ENCODE peak calls at places on chromosomes 7 and 10, in nine cellular contexts. One of them, this sample, is unnamed.

GRCh38 chr7:122885583-122886356 is 490 bp downstream of the CADPS2 start:
- DNase-seq in K562: peak
- DNase-seq in body of pancreas: peak
- DNase-seq in cardiac muscle cell: peak
- DNase-seq in GM23338: peak
- DNase-seq in HCT116: no peak
- DNase-seq in CD8-positive, alpha-beta memory T cell: no peak
- DNase-seq in effector memory CD4-positive, alpha-beta T cell: no peak
- DNase-seq in H9: peak
- DNase-seq in this sample: no peak

GRCh38 chr7:128137096-128137655 is 103.9 kb upstream of the LEP start:
- DNase-seq in K562: no peak
- DNase-seq in body of pancreas: no peak
- DNase-seq in cardiac muscle cell: no peak
- DNase-seq in GM23338: no peak
- DNase-seq in HCT116: no peak
- DNase-seq in CD8-positive, alpha-beta memory T cell: no peak
- DNase-seq in effector memory CD4-positive, alpha-beta T cell: no peak
- DNase-seq in H9: no peak
- DNase-seq in this sample: no peak

GRCh38 chr7:2504818-2505375 is 14.7 kb upstream of the LFNG start:
- DNase-seq in K562: no peak
- DNase-seq in body of pancreas: no peak
- DNase-seq in cardiac muscle cell: no peak
- DNase-seq in GM23338: no peak
- DNase-seq in HCT116: no peak
- DNase-seq in CD8-positive, alpha-beta memory T cell: no peak
- DNase-seq in effector memory CD4-positive, alpha-beta T cell: no peak
- DNase-seq in H9: no peak
- DNase-seq in this sample: no peak

GRCh38 chr10:30048768-30049507 is 10.4 kb downstream of the JCAD start:
- DNase-seq in K562: no peak
- DNase-seq in body of pancreas: no peak
- DNase-seq in cardiac muscle cell: no peak
- DNase-seq in GM23338: no peak
- DNase-seq in HCT116: no peak
- DNase-seq in CD8-positive, alpha-beta memory T cell: no peak
- DNase-seq in effector memory CD4-positive, alpha-beta T cell: no peak
- DNase-seq in H9: no peak
- DNase-seq in this sample: no peak

GRCh38 chr7:19097165-19097885 is 20.1 kb downstream of the TWIST1 start:
- DNase-seq in K562: no peak
- DNase-seq in body of pancreas: no peak
- DNase-seq in cardiac muscle cell: no peak
- DNase-seq in GM23338: no peak
- DNase-seq in HCT116: no peak
- DNase-seq in CD8-positive, alpha-beta memory T cell: no peak
- DNase-seq in effector memory CD4-positive, alpha-beta T cell: no peak
- DNase-seq in H9: no peak
- DNase-seq in this sample: no peak

GRCh38 chr10:69090687-69091450 is 3.0 kb downstream of the SRGN start:
- DNase-seq in K562: peak
- DNase-seq in body of pancreas: no peak
- DNase-seq in cardiac muscle cell: no peak
- DNase-seq in GM23338: no peak
- DNase-seq in HCT116: no peak
- DNase-seq in CD8-positive, alpha-beta memory T cell: no peak
- DNase-seq in effector memory CD4-positive, alpha-beta T cell: no peak
- DNase-seq in H9: no peak
- DNase-seq in this sample: no peak

GRCh38 chr7:30423793-30424505 is 54.6 kb downstream of the NOD1 start:
- DNase-seq in K562: no peak
- DNase-seq in body of pancreas: no peak
- DNase-seq in cardiac muscle cell: no peak
- DNase-seq in GM23338: no peak
- DNase-seq in HCT116: no peak
- DNase-seq in CD8-positive, alpha-beta memory T cell: no peak
- DNase-seq in effector memory CD4-positive, alpha-beta T cell: no peak
- DNase-seq in H9: no peak
- DNase-seq in this sample: no peak

GRCh38 chr10:67697646-67698245 is 1.8 kb upstream of the CTNNA3 start:
- DNase-seq in K562: peak
- DNase-seq in body of pancreas: peak
- DNase-seq in cardiac muscle cell: peak
- DNase-seq in GM23338: peak
- DNase-seq in HCT116: peak
- DNase-seq in CD8-positive, alpha-beta memory T cell: no peak
- DNase-seq in effector memory CD4-positive, alpha-beta T cell: no peak
- DNase-seq in H9: no peak
- DNase-seq in this sample: peak

GRCh38 chr7:103795112-103795511 is 194.3 kb downstream of the RELN start:
- DNase-seq in K562: no peak
- DNase-seq in body of pancreas: no peak
- DNase-seq in cardiac muscle cell: no peak
- DNase-seq in GM23338: no peak
- DNase-seq in HCT116: no peak
- DNase-seq in CD8-positive, alpha-beta memory T cell: no peak
- DNase-seq in effector memory CD4-positive, alpha-beta T cell: no peak
- DNase-seq in H9: no peak
- DNase-seq in this sample: no peak

GRCh38 chr10:14712991-14713422 is 61.7 kb downstream of the FAM107B start:
- DNase-seq in K562: no peak
- DNase-seq in body of pancreas: no peak
- DNase-seq in cardiac muscle cell: no peak
- DNase-seq in GM23338: no peak
- DNase-seq in HCT116: no peak
- DNase-seq in CD8-positive, alpha-beta memory T cell: no peak
- DNase-seq in effector memory CD4-positive, alpha-beta T cell: no peak
- DNase-seq in H9: no peak
- DNase-seq in this sample: no peak

GRCh38 chr7:48140001-48140681 is 31.1 kb upstream of the ABCA13 start:
- DNase-seq in K562: no peak
- DNase-seq in body of pancreas: peak
- DNase-seq in cardiac muscle cell: no peak
- DNase-seq in GM23338: no peak
- DNase-seq in HCT116: no peak
- DNase-seq in CD8-positive, alpha-beta memory T cell: no peak
- DNase-seq in effector memory CD4-positive, alpha-beta T cell: no peak
- DNase-seq in H9: no peak
- DNase-seq in this sample: no peak

DNA sequence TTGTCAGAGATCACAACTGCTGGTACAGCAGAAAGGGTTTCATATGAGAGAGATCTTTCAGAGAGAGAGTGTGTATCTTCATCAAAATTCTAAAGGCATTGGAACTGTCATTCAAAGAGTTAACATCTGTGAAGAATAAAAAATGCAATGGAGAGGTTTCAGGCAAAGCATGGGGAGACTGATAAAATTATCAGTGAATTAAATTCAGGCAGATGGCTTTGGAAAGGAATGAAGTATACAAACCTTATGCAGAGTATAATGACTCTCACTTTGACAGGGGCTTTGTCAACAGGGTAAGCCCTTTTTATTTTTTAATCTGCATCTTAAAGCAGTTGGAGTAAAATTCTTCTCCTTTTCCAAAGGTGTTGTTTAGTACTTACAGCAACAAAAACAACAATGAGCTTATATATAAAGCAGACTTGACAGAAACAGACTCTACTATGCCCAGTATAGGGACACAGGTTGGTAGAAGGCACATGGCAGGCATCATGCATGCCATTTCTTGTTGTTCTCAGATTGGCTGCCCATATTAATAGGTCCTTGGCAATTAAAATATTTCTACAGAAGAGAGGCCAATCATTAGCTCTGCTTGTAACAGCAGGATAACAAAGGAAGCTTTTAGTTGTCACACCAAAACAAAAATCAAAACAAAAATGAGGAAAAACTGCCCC is 54.9 kb upstream of the NXPH1 start:
- DNase-seq in K562: no peak
- DNase-seq in body of pancreas: no peak
- DNase-seq in cardiac muscle cell: no peak
- DNase-seq in GM23338: no peak
- DNase-seq in HCT116: no peak
- DNase-seq in CD8-positive, alpha-beta memory T cell: no peak
- DNase-seq in effector memory CD4-positive, alpha-beta T cell: no peak
- DNase-seq in H9: no peak
- DNase-seq in this sample: no peak
- H3K27ac ChIP-seq in K562: no peak
- H3K27ac ChIP-seq in body of pancreas: no peak
- H3K27ac ChIP-seq in cardiac muscle cell: no peak
- H3K27ac ChIP-seq in GM23338: no peak
- H3K27ac ChIP-seq in HCT116: no peak
- H3K27ac ChIP-seq in CD8-positive, alpha-beta memory T cell: no peak
- H3K27ac ChIP-seq in effector memory CD4-positive, alpha-beta T cell: no peak
- H3K27ac ChIP-seq in H9: no peak
- H3K27ac ChIP-seq in this sample: no peak

DNA sequence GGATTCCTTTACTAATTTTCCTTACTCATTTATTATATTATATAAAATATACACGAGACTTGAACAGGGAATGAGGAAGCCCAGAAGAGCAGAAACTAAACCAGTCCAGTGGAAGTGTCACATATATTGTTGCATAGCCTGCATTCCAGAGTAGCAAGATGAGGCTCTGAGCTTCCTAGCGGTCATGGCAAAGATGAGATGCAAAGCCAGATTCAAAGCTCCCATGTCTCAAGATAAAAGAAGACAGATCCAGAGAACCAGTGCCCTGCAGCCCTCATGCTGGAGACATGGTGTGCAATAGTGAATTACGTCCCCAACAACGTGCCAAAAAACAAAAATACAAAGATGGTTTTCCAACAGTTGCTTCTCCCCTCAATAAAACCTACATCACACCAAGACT is 59.7 kb downstream of the COBL start:
- DNase-seq in K562: no peak
- DNase-seq in body of pancreas: no peak
- DNase-seq in cardiac muscle cell: no peak
- DNase-seq in GM23338: no peak
- DNase-seq in HCT116: no peak
- DNase-seq in CD8-positive, alpha-beta memory T cell: no peak
- DNase-seq in effector memory CD4-positive, alpha-beta T cell: no peak
- DNase-seq in H9: no peak
- DNase-seq in this sample: no peak
- H3K27ac ChIP-seq in K562: no peak
- H3K27ac ChIP-seq in body of pancreas: no peak
- H3K27ac ChIP-seq in cardiac muscle cell: no peak
- H3K27ac ChIP-seq in GM23338: peak
- H3K27ac ChIP-seq in HCT116: no peak
- H3K27ac ChIP-seq in CD8-positive, alpha-beta memory T cell: no peak
- H3K27ac ChIP-seq in effector memory CD4-positive, alpha-beta T cell: no peak
- H3K27ac ChIP-seq in H9: no peak
- H3K27ac ChIP-seq in this sample: no peak

GRCh38 chr10:27914888-27915287 is 84.0 kb downstream of the ODAD2 start:
- DNase-seq in K562: no peak
- DNase-seq in body of pancreas: no peak
- DNase-seq in cardiac muscle cell: no peak
- DNase-seq in GM23338: no peak
- DNase-seq in HCT116: no peak
- DNase-seq in CD8-positive, alpha-beta memory T cell: no peak
- DNase-seq in effector memory CD4-positive, alpha-beta T cell: no peak
- DNase-seq in H9: no peak
- DNase-seq in this sample: no peak

GRCh38 chr10:27911006-27911405 is 87.9 kb downstream of the ODAD2 start:
- DNase-seq in K562: no peak
- DNase-seq in body of pancreas: no peak
- DNase-seq in cardiac muscle cell: no peak
- DNase-seq in GM23338: no peak
- DNase-seq in HCT116: no peak
- DNase-seq in CD8-positive, alpha-beta memory T cell: no peak
- DNase-seq in effector memory CD4-positive, alpha-beta T cell: no peak
- DNase-seq in H9: no peak
- DNase-seq in this sample: no peak

GRCh38 chr10:27912241-27912640 is 86.6 kb downstream of the ODAD2 start:
- DNase-seq in K562: no peak
- DNase-seq in body of pancreas: no peak
- DNase-seq in cardiac muscle cell: no peak
- DNase-seq in GM23338: no peak
- DNase-seq in HCT116: no peak
- DNase-seq in CD8-positive, alpha-beta memory T cell: no peak
- DNase-seq in effector memory CD4-positive, alpha-beta T cell: no peak
- DNase-seq in H9: no peak
- DNase-seq in this sample: no peak

GRCh38 chr10:27908231-27908630 is 90.6 kb downstream of the ODAD2 start:
- DNase-seq in K562: no peak
- DNase-seq in body of pancreas: no peak
- DNase-seq in cardiac muscle cell: no peak
- DNase-seq in GM23338: no peak
- DNase-seq in HCT116: no peak
- DNase-seq in CD8-positive, alpha-beta memory T cell: no peak
- DNase-seq in effector memory CD4-positive, alpha-beta T cell: no peak
- DNase-seq in H9: no peak
- DNase-seq in this sample: no peak

GRCh38 chr10:27911645-27912044 is 87.2 kb downstream of the ODAD2 start:
- DNase-seq in K562: no peak
- DNase-seq in body of pancreas: no peak
- DNase-seq in cardiac muscle cell: peak
- DNase-seq in GM23338: peak
- DNase-seq in HCT116: no peak
- DNase-seq in CD8-positive, alpha-beta memory T cell: no peak
- DNase-seq in effector memory CD4-positive, alpha-beta T cell: no peak
- DNase-seq in H9: peak
- DNase-seq in this sample: no peak
- H3K27ac ChIP-seq in K562: no peak
- H3K27ac ChIP-seq in body of pancreas: no peak
- H3K27ac ChIP-seq in cardiac muscle cell: no peak
- H3K27ac ChIP-seq in GM23338: peak
- H3K27ac ChIP-seq in HCT116: no peak
- H3K27ac ChIP-seq in CD8-positive, alpha-beta memory T cell: no peak
- H3K27ac ChIP-seq in effector memory CD4-positive, alpha-beta T cell: no peak
- H3K27ac ChIP-seq in H9: no peak
- H3K27ac ChIP-seq in this sample: no peak

GRCh38 chr7:65812281-65812680 is 60.6 kb upstream of the VKORC1L1 start:
- DNase-seq in K562: no peak
- DNase-seq in body of pancreas: no peak
- DNase-seq in cardiac muscle cell: no peak
- DNase-seq in GM23338: no peak
- DNase-seq in HCT116: no peak
- DNase-seq in CD8-positive, alpha-beta memory T cell: no peak
- DNase-seq in effector memory CD4-positive, alpha-beta T cell: no peak
- DNase-seq in H9: no peak
- DNase-seq in this sample: no peak

GRCh38 chr7:65804887-65805286 is 68.0 kb upstream of the VKORC1L1 start:
- DNase-seq in K562: no peak
- DNase-seq in body of pancreas: no peak
- DNase-seq in cardiac muscle cell: no peak
- DNase-seq in GM23338: no peak
- DNase-seq in HCT116: no peak
- DNase-seq in CD8-positive, alpha-beta memory T cell: no peak
- DNase-seq in effector memory CD4-positive, alpha-beta T cell: no peak
- DNase-seq in H9: no peak
- DNase-seq in this sample: no peak

GRCh38 chr7:65809259-65809981 is 63.5 kb upstream of the VKORC1L1 start:
- DNase-seq in K562: no peak
- DNase-seq in body of pancreas: no peak
- DNase-seq in cardiac muscle cell: no peak
- DNase-seq in GM23338: no peak
- DNase-seq in HCT116: no peak
- DNase-seq in CD8-positive, alpha-beta memory T cell: no peak
- DNase-seq in effector memory CD4-positive, alpha-beta T cell: no peak
- DNase-seq in H9: no peak
- DNase-seq in this sample: no peak

DNA sequence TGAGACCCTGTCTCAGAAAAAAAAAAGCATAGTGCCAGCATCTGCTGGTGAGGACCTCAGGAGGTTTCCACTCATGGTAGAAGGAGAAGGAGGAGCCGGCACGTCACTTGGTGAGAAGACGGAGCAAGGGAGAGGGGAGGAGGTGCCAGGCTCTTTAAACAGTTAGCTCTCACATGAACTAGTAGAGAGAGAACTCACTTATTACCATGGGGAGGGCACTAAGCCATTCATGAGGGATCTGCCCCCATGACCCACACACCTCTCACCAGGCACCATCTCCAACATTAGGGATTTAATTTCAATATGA is 62.9 kb upstream of the VKORC1L1 start:
- DNase-seq in K562: no peak
- DNase-seq in body of pancreas: no peak
- DNase-seq in cardiac muscle cell: no peak
- DNase-seq in GM23338: no peak
- DNase-seq in HCT116: no peak
- DNase-seq in CD8-positive, alpha-beta memory T cell: no peak
- DNase-seq in effector memory CD4-positive, alpha-beta T cell: no peak
- DNase-seq in H9: no peak
- DNase-seq in this sample: no peak
- H3K27ac ChIP-seq in K562: no peak
- H3K27ac ChIP-seq in body of pancreas: no peak
- H3K27ac ChIP-seq in cardiac muscle cell: no peak
- H3K27ac ChIP-seq in GM23338: no peak
- H3K27ac ChIP-seq in HCT116: no peak
- H3K27ac ChIP-seq in CD8-positive, alpha-beta memory T cell: no peak
- H3K27ac ChIP-seq in effector memory CD4-positive, alpha-beta T cell: no peak
- H3K27ac ChIP-seq in H9: no peak
- H3K27ac ChIP-seq in this sample: no peak

This sample was measured in naive thymus-derived CD4-positive, alpha-beta T cell.